ENCODE peak calls at places on chromosomes 13 and 19, in seven cellular contexts. I is amygdala, H is EH, K is C1 segment of cervical spinal cord, O is H1, D is small intestine, U is neuronal stem cell. Z is an unnamed sample.

GRCh38 chr13:47917022-47917574 is 84.0 kb downstream of the SUCLA2 start:
- DNase-seq in I (no peak), U (no peak), O (no peak), H (no peak), D (no peak), K (no peak), Z (no peak)

GRCh38 chr19:35471946-35472345 is 18.3 kb downstream of the KRTDAP start:
- DNase-seq in I (no peak), O (no peak), D (no peak), K (no peak), U (no peak), H (no peak), Z (no peak)

GRCh38 chr19:49681830-49682229 is 4.8 kb downstream of the PRMT1 start:
- DNase-seq in U (no peak), O (no peak), I (no peak), D (no peak), H (no peak), K (no peak), Z (no peak)

GRCh38 chr13:90757127-90757680 is 590.3 kb upstream of the MIR17HG start:
- DNase-seq in K (no peak), O (no peak), H (no peak), U (no peak), D (no peak), I (no peak), Z (no peak)

GRCh38 chr13:38301236-38301635 is 48.4 kb upstream of the UFM1 start:
- DNase-seq in O (no peak), H (no peak), I (no peak), U (no peak), K (no peak), D (no peak), Z (no peak)

GRCh38 chr13:25659091-25659502 is 287.3 kb downstream of the ATP8A2 start:
- DNase-seq in I (no peak), D (no peak), O (no peak), U (no peak), K (no peak), H (no peak), Z (no peak)

GRCh38 chr19:4362871-4363545 is 19.6 kb downstream of the MPND start:
- DNase-seq in K (no peak), H (no peak), U (no peak), O (peak), D (peak), I (no peak), Z (no peak)

GRCh38 chr19:21751379-21751778 is 16.0 kb downstream of the ZNF100 start:
- DNase-seq in H (peak), U (no peak), O (no peak), D (no peak), I (no peak), K (no peak), Z (no peak)

GRCh38 chr19:46861691-46862503 is 1.1 kb downstream of the ARHGAP35 start:
- DNase-seq in D (peak), K (peak), O (no peak), H (peak), U (no peak), I (peak), Z (peak)

GRCh38 chr19:49492573-49493411 is 3.4 kb upstream of the RPS11 start:
- DNase-seq in H (no peak), D (no peak), I (no peak), O (peak), K (no peak), U (no peak), Z (no peak)

GRCh38 chr19:53308339-53308811 is 25.2 kb upstream of the ZNF845 start:
- DNase-seq in D (no peak), U (peak), H (no peak), K (peak), I (peak), O (peak), Z (peak)

GRCh38 chr19:47310819-47311218 is 1.2 kb downstream of the C5AR1 start:
- DNase-seq in I (no peak), D (no peak), U (no peak), K (no peak), O (no peak), H (peak), Z (no peak)

GRCh38 chr13:46211116-46211515 is 612 bp upstream of the LRRC63 start:
- DNase-seq in U (no peak), D (peak), I (no peak), O (no peak), H (no peak), K (no peak), Z (no peak)

GRCh38 chr13:48975101-48975925 is at the start of gene FNDC3A:
- DNase-seq in U (no peak), I (peak), H (peak), O (peak), D (peak), K (peak), Z (peak)

GRCh38 chr13:28099396-28100148 is 804 bp downstream of the FLT3 start:
- DNase-seq in H (no peak), O (no peak), K (no peak), D (no peak), I (no peak), U (peak), Z (no peak)

GRCh38 chr19:13537454-13537853 is 31.2 kb upstream of the CACNA1A start:
- DNase-seq in U (no peak), D (no peak), I (no peak), H (no peak), K (no peak), O (no peak), Z (no peak)